ENCODE peak calls at places on chromosomes 7 and 10, in nine cellular contexts. Z is CD4-positive, alpha-beta memory T cell; W is coronary artery; M is CD4-positive, CD25-positive, alpha-beta regulatory T cell; V is brain microvascular endothelial cell; U is uterus; A is CD8-positive, alpha-beta memory T cell; Y is left ventricle myocardium inferior; R is endodermal cell. H is an unnamed sample.

GRCh38 chr7:70156052-70156451 is 557.8 kb downstream of the AUTS2 start:
- DNase-seq in Z (no peak), W (no peak), M (no peak), V (no peak), U (no peak), A (no peak), Y (no peak), R (no peak), H (no peak)

GRCh38 chr10:69124558-69125121 is 662 bp downstream of the VPS26A start:
- DNase-seq in Z (peak; percentile 73), W (peak; percentile 77), M (peak; percentile 88), V (peak; percentile 50), U (peak; percentile 26), A (peak; percentile 41), Y (peak; percentile 34), R (peak; percentile 75), H (peak; percentile 53)

GRCh38 chr7:130154131-130154500 is 51.1 kb downstream of the TMEM209 start:
- DNase-seq in Z (no peak), W (no peak), M (no peak), V (no peak), U (no peak), A (no peak), Y (no peak), R (peak; percentile 56), H (peak; percentile 82)

GRCh38 chr7:148021507-148022045 is 569.0 kb upstream of the C7orf33 start:
- DNase-seq in Z (no peak), W (no peak), M (no peak), V (no peak), U (no peak), A (no peak), Y (no peak), R (no peak), H (no peak)

GRCh38 chr7:923108-924041 is 31.1 kb downstream of the ADAP1 start:
- DNase-seq in Z (peak; percentile 97), W (no peak), M (peak; percentile 98), V (peak; percentile 48), U (peak; percentile 37), A (peak; percentile 88), Y (peak; percentile 66), R (peak; percentile 79), H (peak; percentile 32)

GRCh38 chr10:24603333-24603732 is 120.4 kb downstream of the ARHGAP21 start:
- DNase-seq in Z (no peak), W (no peak), M (peak; percentile 28), V (peak; percentile 48), U (no peak), A (no peak), Y (no peak), R (no peak), H (no peak)

GRCh38 chr10:79185067-79185774 is 116.5 kb downstream of the ZMIZ1 start:
- DNase-seq in Z (no peak), W (no peak), M (no peak), V (no peak), U (no peak), A (no peak), Y (no peak), R (no peak), H (no peak)

GRCh38 chr10:113027574-113028392 is 77.7 kb downstream of the TCF7L2 start:
- DNase-seq in Z (no peak), W (no peak), M (no peak), V (no peak), U (peak; percentile 60), A (no peak), Y (no peak), R (peak; percentile 61), H (no peak)

GRCh38 chr7:101754432-101755159 is 62.8 kb upstream of the CUX1 start:
- DNase-seq in Z (no peak), W (no peak), M (peak; percentile 59), V (peak; percentile 41), U (peak; percentile 25), A (no peak), Y (no peak), R (no peak), H (peak; percentile 38)

GRCh38 chr7:255038-255435 is 34.9 kb upstream of the FOXL3 start:
- DNase-seq in Z (no peak), W (no peak), M (no peak), V (no peak), U (no peak), A (no peak), Y (no peak), R (no peak), H (no peak)

GRCh38 chr7:95963446-95963990 is 191.2 kb downstream of the DYNC1I1 start:
- DNase-seq in Z (no peak), W (no peak), M (no peak), V (no peak), U (no peak), A (no peak), Y (no peak), R (no peak), H (no peak)

GRCh38 chr10:36172054-36172531 is 530.0 kb upstream of the FZD8 start:
- DNase-seq in Z (no peak), W (no peak), M (no peak), V (peak; percentile 52), U (no peak), A (no peak), Y (no peak), R (no peak), H (no peak)

GRCh38 chr7:17988136-17988535 is 39.5 kb downstream of the PRPS1L1 start:
- DNase-seq in Z (no peak), W (no peak), M (no peak), V (no peak), U (no peak), A (no peak), Y (no peak), R (no peak), H (peak; percentile 49)

GRCh38 chr7:92785923-92786322 is 50.5 kb downstream of the CDK6 start:
- DNase-seq in Z (no peak), W (no peak), M (no peak), V (peak; percentile 56), U (no peak), A (no peak), Y (no peak), R (no peak), H (peak; percentile 51)

DNA sequence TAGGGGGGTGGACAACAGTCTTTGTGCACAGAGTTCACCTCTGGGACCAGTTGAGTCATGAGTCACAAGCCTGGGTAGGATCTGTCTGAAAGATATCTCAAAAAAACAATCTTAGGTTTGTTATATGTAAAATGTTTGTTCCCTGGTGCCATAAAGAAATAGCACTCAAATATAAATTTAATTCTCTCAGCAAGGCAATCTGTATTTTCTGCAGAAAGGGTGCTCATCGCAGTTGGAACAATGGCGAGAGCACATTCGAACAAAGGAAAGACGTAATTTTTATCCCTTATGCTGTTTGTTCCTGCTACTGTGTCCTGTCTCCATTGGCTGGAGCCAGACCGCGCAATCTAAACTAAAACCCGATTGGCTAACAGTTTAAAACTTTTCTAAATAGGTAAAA is 63.7 kb downstream of the GALNT11 start:
- DNase-seq in Z (no peak), W (no peak), M (no peak), V (no peak), U (no peak), A (no peak), Y (no peak), R (no peak), H (no peak)
- H3K27ac ChIP-seq in Z (no peak overlapping the region), W (no peak overlapping the region), M (no peak overlapping the region), V (no peak overlapping the region), U (no peak overlapping the region), A (no peak overlapping the region), Y (no peak overlapping the region), R (no peak overlapping the region), H (no peak overlapping the region)

GRCh38 chr7:150449206-150449956 is 1.0 kb upstream of the GIMAP8 start:
- DNase-seq in Z (peak; percentile 52), W (no peak), M (peak; percentile 16), V (no peak), U (no peak), A (no peak), Y (no peak), R (no peak), H (no peak)
- H3K27ac ChIP-seq in Z (peak overlapping the region; percentile 84), W (no peak overlapping the region), M (peak overlapping the region; percentile 78), V (no peak overlapping the region), U (peak overlapping the region; percentile 72), A (peak overlapping the region; percentile 5), Y (peak overlapping the region; percentile 92), R (no peak overlapping the region), H (no peak overlapping the region)

DNA sequence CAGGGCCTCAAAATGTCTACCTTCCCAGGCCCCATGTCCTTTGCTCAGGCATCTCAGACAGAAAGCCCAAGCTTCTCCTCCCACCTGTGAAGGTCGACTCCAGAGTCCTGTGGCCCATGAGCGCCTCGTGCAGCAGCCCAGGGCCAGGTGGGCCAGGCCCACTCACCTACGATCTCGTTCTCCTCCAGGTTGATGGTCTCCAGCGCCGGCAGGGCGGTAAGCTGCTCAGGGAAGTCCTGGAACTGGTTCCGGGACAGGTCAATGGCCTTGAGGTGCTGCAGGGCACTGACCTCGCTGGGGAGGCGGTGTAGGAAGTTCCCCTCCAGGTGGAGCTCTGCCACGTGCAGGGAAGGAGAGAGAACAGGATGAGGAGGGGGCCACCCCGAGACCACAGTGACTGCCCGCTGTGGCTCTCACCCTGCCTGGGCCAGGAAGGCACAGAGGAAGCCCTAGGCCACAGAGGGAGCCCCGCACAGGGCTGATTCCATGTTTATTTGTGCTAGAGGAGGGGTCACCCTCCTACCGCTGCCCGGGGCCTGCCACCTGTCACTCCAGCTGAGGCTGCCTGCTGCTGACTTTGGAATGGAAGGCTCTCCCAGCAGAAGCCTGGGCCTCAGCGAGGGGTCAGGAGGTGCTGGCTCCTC is 40.0 kb upstream of the NPFFR1 start:
- DNase-seq in Z (no peak), W (no peak), M (no peak), V (no peak), U (no peak), A (no peak), Y (no peak), R (peak; percentile 80), H (no peak)
- H3K27ac ChIP-seq in Z (no peak overlapping the region), W (no peak overlapping the region), M (peak overlapping the region; percentile 14), V (no peak overlapping the region), U (no peak overlapping the region), A (peak overlapping the region; percentile 24), Y (peak overlapping the region; percentile 63), R (peak overlapping the region; percentile 44), H (no peak overlapping the region)

GRCh38 chr10:8386781-8387180 is 332.3 kb downstream of the GATA3 start:
- DNase-seq in Z (no peak), W (no peak), M (no peak), V (no peak), U (no peak), A (no peak), Y (no peak), R (no peak), H (no peak)

GRCh38 chr10:8396675-8397074 is 342.2 kb downstream of the GATA3 start:
- DNase-seq in Z (no peak), W (no peak), M (no peak), V (no peak), U (no peak), A (no peak), Y (no peak), R (no peak), H (no peak)

GRCh38 chr10:8393531-8393930 is 339.0 kb downstream of the GATA3 start:
- DNase-seq in Z (no peak), W (no peak), M (no peak), V (no peak), U (no peak), A (no peak), Y (no peak), R (no peak), H (no peak)

GRCh38 chr10:8389630-8390029 is 335.1 kb downstream of the GATA3 start:
- DNase-seq in Z (no peak), W (no peak), M (no peak), V (no peak), U (no peak), A (no peak), Y (no peak), R (no peak), H (no peak)

GRCh38 chr10:8392216-8392615 is 337.7 kb downstream of the GATA3 start:
- DNase-seq in Z (no peak), W (no peak), M (no peak), V (no peak), U (no peak), A (no peak), Y (no peak), R (no peak), H (no peak)
- H3K27ac ChIP-seq in Z (no peak overlapping the region), W (no peak overlapping the region), M (no peak overlapping the region), V (no peak overlapping the region), U (no peak overlapping the region), A (no peak overlapping the region), Y (no peak overlapping the region), R (no peak overlapping the region), H (no peak overlapping the region)